ENCODE peak calls at places on chromosome 22, in five cellular contexts. K is fibroblast of lung, N is hepatocyte, H is A549, J is HCT116. E is an unnamed sample.

GRCh38 chr22:26502688-26503561 is 9.3 kb downstream of the TFIP11 start:
- DNase-seq in N (peak; percentile 48), J (no peak), H (peak; percentile 37), K (peak; percentile 57), E (no peak)

GRCh38 chr22:31090217-31091085 is 9.3 kb downstream of the SMTN start:
- DNase-seq in H (no peak), N (no peak), J (no peak), K (no peak), E (no peak)

GRCh38 chr22:20243545-20244249 is 24.4 kb downstream of the RTN4R start:
- DNase-seq in J (no peak), N (peak; percentile 69), K (peak; percentile 67), H (peak; percentile 33), E (peak; percentile 30)

GRCh38 chr22:34111210-34111824 is 191.0 kb upstream of the LARGE1 start:
- DNase-seq in J (no peak), N (peak; percentile 71), K (peak; percentile 3), H (peak; percentile 22), E (peak; percentile 51)

GRCh38 chr22:30892286-30892685 is 76.3 kb downstream of the MORC2 start:
- DNase-seq in N (no peak), H (no peak), J (no peak), K (no peak), E (no peak)

GRCh38 chr22:41966607-41967240 is 2.5 kb upstream of the SEPTIN3 start:
- DNase-seq in N (peak; percentile 77), J (peak; percentile 48), H (peak; percentile 78), K (peak; percentile 88), E (no peak)

GRCh38 chr22:32752868-32753520 is 48.5 kb upstream of the TIMP3 start:
- DNase-seq in K (peak; percentile 80), J (no peak), H (no peak), N (no peak), E (no peak)

GRCh38 chr22:17258015-17258827 is 39.0 kb upstream of the ADA2 start:
- DNase-seq in H (no peak), K (peak; percentile 37), N (peak; percentile 83), J (no peak), E (peak; percentile 26)

GRCh38 chr22:30290679-30291333 is 1.5 kb upstream of the CASTOR1 start:
- DNase-seq in K (peak; percentile 69), N (peak; percentile 79), H (no peak), J (no peak), E (peak; percentile 59)

GRCh38 chr22:30196141-30196866 is 50.3 kb downstream of the LIF start:
- DNase-seq in H (peak; percentile 100), N (peak; percentile 91), J (peak; percentile 91), K (peak; percentile 100), E (peak; percentile 84)

GRCh38 chr22:38685761-38686160 is 4.0 kb downstream of the TOMM22 start:
- DNase-seq in H (no peak), N (no peak), K (no peak), J (no peak), E (no peak)

DNA sequence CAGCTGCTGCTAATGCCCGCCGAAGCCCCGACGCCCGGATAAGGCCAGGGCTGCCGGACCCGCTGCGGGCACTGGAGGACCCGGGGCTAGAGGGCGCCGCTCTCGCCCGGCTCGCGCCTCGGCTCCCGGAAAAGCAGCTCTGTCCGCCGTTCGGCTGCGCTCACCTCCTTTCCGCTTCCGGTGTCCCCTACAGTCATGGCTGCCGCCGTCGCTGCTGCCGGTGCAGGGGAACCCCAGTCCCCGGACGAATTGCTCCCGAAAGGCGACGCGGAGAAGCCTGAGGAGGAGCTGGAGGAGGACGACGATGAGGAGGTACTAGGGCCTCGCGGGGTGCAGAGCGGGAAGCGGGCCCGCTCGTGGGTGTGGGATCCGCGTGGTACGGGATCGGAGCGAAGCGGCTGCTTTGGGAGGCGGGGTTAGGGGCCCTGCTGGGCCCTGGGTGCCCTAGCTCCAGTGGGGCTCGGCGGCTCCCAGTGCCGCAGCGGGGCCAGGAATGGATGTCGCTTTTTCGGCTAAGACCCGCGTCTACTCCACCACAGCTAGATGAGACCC is at the start of gene TOMM22:
- DNase-seq in H (peak; percentile 85), K (peak; percentile 86), J (peak; percentile 72), N (peak; percentile 95), E (peak; percentile 90)
- H3K4me1 ChIP-seq in H (no peaks in the 10 kb centered on the region), K (peaks cover 3% of the 10 kb centered on the region), J (peaks cover 12% of the 10 kb centered on the region), N (peaks cover 4% of the 10 kb centered on the region), E (peaks cover 8% of the 10 kb centered on the region)

DNA sequence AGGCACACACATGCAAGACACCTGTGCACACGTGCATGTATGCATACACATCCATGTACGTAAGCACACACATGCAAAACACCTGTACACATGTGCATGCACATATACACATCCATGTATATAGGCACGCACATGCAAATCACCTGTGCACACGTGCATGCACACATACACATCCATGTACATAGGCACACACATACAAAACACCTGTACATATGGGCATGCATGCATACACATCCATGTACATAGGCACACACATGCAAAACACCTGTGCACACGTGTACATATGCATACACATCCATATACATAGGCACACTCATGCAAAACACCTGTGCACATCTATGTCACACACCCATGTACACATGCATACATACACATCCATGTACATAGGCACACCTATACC is 458.3 kb downstream of the TBC1D22A start:
- DNase-seq in K (no peak), N (no peak), J (no peak), H (no peak), E (no peak)
- H3K9me3 ChIP-seq in K (peaks cover 4% of the 10 kb centered on the region), N (no peaks in the 10 kb centered on the region), J (no peaks in the 10 kb centered on the region), H (no peaks in the 10 kb centered on the region), E (no peaks in the 10 kb centered on the region)

DNA sequence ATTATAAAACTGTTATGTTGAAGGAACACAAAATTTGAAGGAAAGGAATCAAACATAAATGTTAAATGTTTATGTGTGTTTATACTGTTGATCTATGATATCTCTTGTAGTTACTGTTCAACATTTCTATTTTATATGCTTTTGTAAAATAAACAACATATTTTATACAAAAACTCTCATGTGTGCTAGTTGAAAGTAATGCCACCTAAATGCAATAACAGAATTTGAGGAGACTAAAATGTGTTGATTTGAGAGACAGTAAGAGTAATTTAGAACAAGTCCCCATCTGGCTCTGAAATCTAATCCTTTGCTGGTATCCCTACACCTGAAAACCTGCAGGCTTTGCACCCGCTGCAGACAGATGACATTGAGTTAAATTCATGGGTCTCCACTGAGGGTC is 95.7 kb upstream of the TOP3B start:
- DNase-seq in J (no peak), K (no peak), H (no peak), N (no peak), E (no peak)
- H3K4me3 ChIP-seq in J (no peak overlapping the region), K (no peak overlapping the region), H (no peak overlapping the region), N (no peak overlapping the region), E (no peak overlapping the region)

DNA sequence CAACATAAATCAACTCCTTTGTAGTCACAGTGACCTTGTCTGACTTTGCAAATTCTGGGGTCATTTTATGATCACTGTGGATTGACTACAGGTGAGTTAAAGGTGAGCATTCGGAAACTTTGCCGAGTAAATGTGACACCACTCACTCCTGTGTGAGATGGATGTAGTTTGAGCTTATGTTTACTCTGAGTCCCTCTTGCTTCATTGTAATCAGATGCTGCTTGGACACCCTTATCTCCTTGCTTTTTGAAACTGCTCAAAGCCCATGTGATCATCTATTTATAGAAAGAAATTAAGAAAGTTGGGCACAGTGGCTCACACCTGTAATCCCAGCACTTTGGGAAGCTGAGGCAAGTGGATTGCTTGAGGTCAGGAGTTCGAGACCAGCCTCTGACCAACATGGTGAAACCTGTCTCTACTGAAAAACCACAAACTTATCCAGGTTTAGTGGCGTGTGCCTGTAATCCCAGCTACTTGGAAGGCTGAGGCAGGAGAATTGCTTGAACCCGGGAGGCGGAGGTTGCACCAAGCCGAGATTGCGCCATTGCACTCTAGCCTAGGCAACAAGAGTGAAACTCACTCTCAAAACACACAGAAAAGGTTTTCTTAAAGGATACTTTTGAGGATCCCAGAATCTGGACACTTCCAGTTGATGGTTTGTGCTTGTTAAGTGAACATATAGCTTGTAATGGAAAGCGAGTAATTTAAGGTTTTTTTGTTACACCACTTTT is 7.2 kb downstream of the FAM118A start:
- DNase-seq in J (no peak), H (no peak), N (no peak), K (no peak), E (no peak)
- H3K4me1 ChIP-seq in J (peaks cover 4% of the 10 kb centered on the region), H (no peaks in the 10 kb centered on the region), N (peaks cover 48% of the 10 kb centered on the region), K (peaks cover 21% of the 10 kb centered on the region), E (peaks cover 5% of the 10 kb centered on the region)

GRCh38 chr22:24146791-24147353 is 34.4 kb upstream of the SUSD2 start:
- DNase-seq in J (no peak), N (peak; percentile 67), K (peak; percentile 93), H (no peak), E (no peak)

GRCh38 chr22:24148586-24148985 is 32.7 kb upstream of the SUSD2 start:
- DNase-seq in J (no peak), K (no peak), H (no peak), N (no peak), E (no peak)

GRCh38 chr22:24149191-24149590 is 32.1 kb upstream of the SUSD2 start:
- DNase-seq in H (no peak), K (no peak), N (no peak), J (no peak), E (no peak)

GRCh38 chr22:24146190-24146616 is 35.1 kb upstream of the SUSD2 start:
- DNase-seq in H (peak; percentile 53), N (peak; percentile 82), J (no peak), K (peak; percentile 94), E (no peak)

DNA sequence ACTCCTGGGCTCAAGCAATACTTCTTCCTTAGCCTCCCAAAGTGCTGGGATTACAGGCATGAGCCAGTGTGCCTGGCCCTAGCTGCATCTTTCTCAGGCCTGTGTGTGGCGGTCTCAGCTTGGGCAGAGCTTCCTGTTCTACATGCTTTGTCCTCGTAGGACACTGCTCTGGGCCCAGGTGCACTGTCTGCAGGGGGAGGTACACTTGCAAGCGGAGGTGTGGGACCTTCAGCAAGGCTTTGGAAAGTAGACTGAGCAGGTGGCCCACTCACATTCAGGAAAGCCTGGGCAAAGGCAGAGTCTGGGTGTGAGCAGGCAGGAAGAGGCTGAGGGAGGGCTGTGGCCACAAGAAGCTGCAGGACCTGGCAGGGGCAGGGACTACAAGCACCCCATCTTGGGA is 33.6 kb upstream of the SUSD2 start:
- DNase-seq in J (no peak), N (no peak), H (no peak), K (no peak), E (no peak)
- H3K9me3 ChIP-seq in J (no peaks in the 10 kb centered on the region), N (no peaks in the 10 kb centered on the region), H (no peaks in the 10 kb centered on the region), K (no peaks in the 10 kb centered on the region), E (no peaks in the 10 kb centered on the region)